ENCODE peak calls at places on chromosomes 3 and 15, in seven cellular contexts. One of them, this sample, is unnamed.

GRCh38 chr3:141255864-141256263 is 24.2 kb downstream of the PXYLP1 start:
- DNase-seq in endothelial cell of umbilical vein: peak; percentile 6
- DNase-seq in AG09309: no peak
- DNase-seq in epithelial cell of esophagus: peak; percentile 29
- DNase-seq in OCI-M1: peak; percentile 36
- DNase-seq in stimulated activated CD4-positive, alpha-beta T cell treated with anti-CD3 and anti-CD28 coated beads, Interleukin-15, amount 100 ng/mL, for 1 hour: no peak
- DNase-seq in A549: peak; percentile 55
- DNase-seq in this sample: no peak

GRCh38 chr3:72448858-72449257 is 399.4 kb downstream of the SHQ1 start:
- DNase-seq in endothelial cell of umbilical vein: no peak
- DNase-seq in AG09309: no peak
- DNase-seq in epithelial cell of esophagus: peak; percentile 46
- DNase-seq in OCI-M1: peak; percentile 75
- DNase-seq in stimulated activated CD4-positive, alpha-beta T cell treated with anti-CD3 and anti-CD28 coated beads, Interleukin-15, amount 100 ng/mL, for 1 hour: no peak
- DNase-seq in A549: no peak
- DNase-seq in this sample: peak; percentile 48

GRCh38 chr3:58577269-58577821 is at the start of gene FAM107A:
- DNase-seq in endothelial cell of umbilical vein: peak; percentile 83
- DNase-seq in AG09309: peak; percentile 40
- DNase-seq in epithelial cell of esophagus: peak; percentile 38
- DNase-seq in OCI-M1: no peak
- DNase-seq in stimulated activated CD4-positive, alpha-beta T cell treated with anti-CD3 and anti-CD28 coated beads, Interleukin-15, amount 100 ng/mL, for 1 hour: no peak
- DNase-seq in A549: peak; percentile 30
- DNase-seq in this sample: no peak

GRCh38 chr3:16112910-16113504 is 61.5 kb upstream of the GALNT15 start:
- DNase-seq in endothelial cell of umbilical vein: no peak
- DNase-seq in AG09309: no peak
- DNase-seq in epithelial cell of esophagus: peak; percentile 50
- DNase-seq in OCI-M1: no peak
- DNase-seq in stimulated activated CD4-positive, alpha-beta T cell treated with anti-CD3 and anti-CD28 coated beads, Interleukin-15, amount 100 ng/mL, for 1 hour: no peak
- DNase-seq in A549: no peak
- DNase-seq in this sample: no peak

GRCh38 chr3:27633224-27633545 is 88.9 kb downstream of the EOMES start:
- DNase-seq in endothelial cell of umbilical vein: no peak
- DNase-seq in AG09309: no peak
- DNase-seq in epithelial cell of esophagus: peak; percentile 32
- DNase-seq in OCI-M1: peak; percentile 62
- DNase-seq in stimulated activated CD4-positive, alpha-beta T cell treated with anti-CD3 and anti-CD28 coated beads, Interleukin-15, amount 100 ng/mL, for 1 hour: no peak
- DNase-seq in A549: no peak
- DNase-seq in this sample: peak; percentile 74

GRCh38 chr15:59522988-59523461 is 85.0 kb downstream of the FAM81A start:
- DNase-seq in endothelial cell of umbilical vein: no peak
- DNase-seq in AG09309: no peak
- DNase-seq in epithelial cell of esophagus: peak; percentile 52
- DNase-seq in OCI-M1: no peak
- DNase-seq in stimulated activated CD4-positive, alpha-beta T cell treated with anti-CD3 and anti-CD28 coated beads, Interleukin-15, amount 100 ng/mL, for 1 hour: no peak
- DNase-seq in A549: no peak
- DNase-seq in this sample: no peak

GRCh38 chr3:147298511-147298982 is 107.8 kb downstream of the ZIC4 start:
- DNase-seq in endothelial cell of umbilical vein: peak; percentile 75
- DNase-seq in AG09309: peak; percentile 97
- DNase-seq in epithelial cell of esophagus: peak; percentile 80
- DNase-seq in OCI-M1: no peak
- DNase-seq in stimulated activated CD4-positive, alpha-beta T cell treated with anti-CD3 and anti-CD28 coated beads, Interleukin-15, amount 100 ng/mL, for 1 hour: no peak
- DNase-seq in A549: peak; percentile 72
- DNase-seq in this sample: peak; percentile 53

GRCh38 chr15:64763021-64763420 is 12.4 kb downstream of the RBPMS2 start:
- DNase-seq in endothelial cell of umbilical vein: no peak
- DNase-seq in AG09309: no peak
- DNase-seq in epithelial cell of esophagus: no peak
- DNase-seq in OCI-M1: no peak
- DNase-seq in stimulated activated CD4-positive, alpha-beta T cell treated with anti-CD3 and anti-CD28 coated beads, Interleukin-15, amount 100 ng/mL, for 1 hour: no peak
- DNase-seq in A549: no peak
- DNase-seq in this sample: no peak

GRCh38 chr3:149752788-149753136 is 473 bp upstream of the COMMD2 start:
- DNase-seq in endothelial cell of umbilical vein: no peak
- DNase-seq in AG09309: no peak
- DNase-seq in epithelial cell of esophagus: no peak
- DNase-seq in OCI-M1: no peak
- DNase-seq in stimulated activated CD4-positive, alpha-beta T cell treated with anti-CD3 and anti-CD28 coated beads, Interleukin-15, amount 100 ng/mL, for 1 hour: no peak
- DNase-seq in A549: no peak
- DNase-seq in this sample: no peak

GRCh38 chr3:162143181-162143580 is 646.6 kb downstream of the OTOL1 start:
- DNase-seq in endothelial cell of umbilical vein: no peak
- DNase-seq in AG09309: no peak
- DNase-seq in epithelial cell of esophagus: peak; percentile 64
- DNase-seq in OCI-M1: no peak
- DNase-seq in stimulated activated CD4-positive, alpha-beta T cell treated with anti-CD3 and anti-CD28 coated beads, Interleukin-15, amount 100 ng/mL, for 1 hour: no peak
- DNase-seq in A549: no peak
- DNase-seq in this sample: no peak